ENCODE peak calls at places on chromosomes 12 and 14, in seven cellular contexts. U, V, S, M, F, O and P are unnamed samples.

GRCh38 chr12:107066686-107067085 is 26.7 kb downstream of the CRY1 start:
- DNase-seq in U (no peak), V (no peak), S (no peak), M (no peak), F (no peak), O (no peak), P (no peak)

GRCh38 chr14:66495214-66496098 is 9.3 kb downstream of the CCDC196 start:
- DNase-seq in U (no peak), V (peak), S (peak), M (peak), F (peak), O (peak), P (peak)

GRCh38 chr12:43444940-43445564 is 107.0 kb downstream of the ADAMTS20 start:
- DNase-seq in U (peak), V (peak), S (peak), M (no peak), F (peak), O (peak), P (peak)

GRCh38 chr12:109950625-109951024 is 45.5 kb downstream of the GIT2 start:
- DNase-seq in U (no peak), V (no peak), S (no peak), M (no peak), F (no peak), O (no peak), P (no peak)

GRCh38 chr14:93857500-93857899 is 69.2 kb upstream of the PRIMA1 start:
- DNase-seq in U (no peak), V (no peak), S (peak), M (no peak), F (no peak), O (peak), P (no peak)

GRCh38 chr12:111099186-111099585 is 178.8 kb upstream of the MYL2 start:
- DNase-seq in U (no peak), V (no peak), S (no peak), M (no peak), F (no peak), O (no peak), P (no peak)

GRCh38 chr14:76662580-76662979 is 98.7 kb upstream of the VASH1 start:
- DNase-seq in U (no peak), V (no peak), S (no peak), M (no peak), F (no peak), O (no peak), P (no peak)

GRCh38 chr12:108425238-108425795 is 86.2 kb upstream of the CMKLR1 start:
- DNase-seq in U (no peak), V (no peak), S (peak), M (no peak), F (no peak), O (no peak), P (peak)

GRCh38 chr12:127729381-127729780 is 537.6 kb upstream of the TMEM132C start:
- DNase-seq in U (no peak), V (no peak), S (no peak), M (no peak), F (no peak), O (no peak), P (peak)

GRCh38 chr14:96053600-96054381 is 14.6 kb downstream of the C14orf132 start:
- DNase-seq in U (no peak), V (no peak), S (no peak), M (peak), F (no peak), O (peak), P (peak)

GRCh38 chr12:91774471-91774921 is 371.1 kb downstream of the BTG1 start:
- DNase-seq in U (no peak), V (no peak), S (no peak), M (no peak), F (no peak), O (no peak), P (peak)

GRCh38 chr12:91781114-91781513 is 364.5 kb downstream of the BTG1 start:
- DNase-seq in U (no peak), V (no peak), S (no peak), M (no peak), F (no peak), O (peak), P (peak)

GRCh38 chr12:91778091-91778819 is 367.4 kb downstream of the BTG1 start:
- DNase-seq in U (no peak), V (no peak), S (no peak), M (no peak), F (no peak), O (no peak), P (peak)

GRCh38 chr12:91777268-91777997 is 368.2 kb downstream of the BTG1 start:
- DNase-seq in U (no peak), V (no peak), S (no peak), M (no peak), F (no peak), O (no peak), P (peak)

DNA sequence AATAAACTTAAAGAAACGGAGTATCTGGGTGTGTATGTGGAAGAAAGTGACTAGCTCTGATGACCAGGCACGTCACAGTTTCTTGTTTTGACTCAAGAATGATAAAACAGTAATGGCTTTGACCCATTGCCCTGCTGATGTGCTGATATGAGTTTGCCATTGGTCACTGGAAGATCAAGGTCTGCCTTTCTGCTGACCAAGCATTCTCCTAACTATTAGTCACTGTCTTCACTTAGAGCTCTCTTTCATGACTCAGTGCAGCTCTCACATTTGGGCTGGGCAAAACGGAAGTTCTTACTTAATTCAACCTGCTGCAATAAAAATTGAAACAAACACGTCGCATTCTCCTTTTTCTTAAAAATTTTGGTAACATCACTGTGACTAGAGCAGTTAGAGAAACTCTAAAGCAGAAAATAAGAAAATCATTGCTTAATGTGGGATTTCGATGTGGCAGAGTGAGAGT is 366.7 kb downstream of the BTG1 start:
- DNase-seq in U (no peak), V (peak), S (no peak), M (no peak), F (peak), O (no peak), P (peak)
- H3K4me3 ChIP-seq in U (no peak), V (no peak), S (no peak), M (no peak), F (no peak), O (no peak), P (peak)

DNA sequence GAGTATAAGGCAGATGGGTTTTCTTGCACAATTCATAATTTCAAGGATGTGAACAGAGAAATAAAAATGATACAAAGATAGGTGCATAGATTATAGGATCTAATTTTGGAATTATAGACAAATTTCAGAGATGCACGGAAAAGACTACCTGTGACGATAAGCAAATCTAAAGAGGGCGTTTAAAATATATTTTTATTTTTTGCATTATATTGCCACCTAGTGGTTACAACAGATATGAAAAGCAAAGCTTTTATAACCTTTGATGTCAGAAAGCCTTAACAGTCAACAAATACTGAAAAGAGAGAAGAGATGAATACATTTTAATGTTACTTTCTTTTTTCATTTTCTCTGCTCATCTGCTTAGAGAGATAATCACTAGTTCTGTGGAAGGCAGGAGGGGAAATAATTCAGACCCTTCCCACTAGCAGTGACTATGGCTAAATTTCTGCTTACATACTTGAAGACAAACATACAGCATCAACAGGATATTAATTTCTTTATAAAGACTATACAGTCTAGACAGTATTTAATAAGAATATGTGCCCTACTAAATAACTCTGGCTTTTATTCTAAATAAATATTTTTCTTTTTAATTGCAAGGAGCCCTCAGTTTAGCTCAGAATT is 46.3 kb downstream of the NTS start:
- DNase-seq in U (no peak), V (no peak), S (peak), M (no peak), F (no peak), O (peak), P (peak)
- TF ChIP-seq CTCF in U (peak), V (no peak), S (no peak), M (peak), F (no peak), O (peak), P (peak)

DNA sequence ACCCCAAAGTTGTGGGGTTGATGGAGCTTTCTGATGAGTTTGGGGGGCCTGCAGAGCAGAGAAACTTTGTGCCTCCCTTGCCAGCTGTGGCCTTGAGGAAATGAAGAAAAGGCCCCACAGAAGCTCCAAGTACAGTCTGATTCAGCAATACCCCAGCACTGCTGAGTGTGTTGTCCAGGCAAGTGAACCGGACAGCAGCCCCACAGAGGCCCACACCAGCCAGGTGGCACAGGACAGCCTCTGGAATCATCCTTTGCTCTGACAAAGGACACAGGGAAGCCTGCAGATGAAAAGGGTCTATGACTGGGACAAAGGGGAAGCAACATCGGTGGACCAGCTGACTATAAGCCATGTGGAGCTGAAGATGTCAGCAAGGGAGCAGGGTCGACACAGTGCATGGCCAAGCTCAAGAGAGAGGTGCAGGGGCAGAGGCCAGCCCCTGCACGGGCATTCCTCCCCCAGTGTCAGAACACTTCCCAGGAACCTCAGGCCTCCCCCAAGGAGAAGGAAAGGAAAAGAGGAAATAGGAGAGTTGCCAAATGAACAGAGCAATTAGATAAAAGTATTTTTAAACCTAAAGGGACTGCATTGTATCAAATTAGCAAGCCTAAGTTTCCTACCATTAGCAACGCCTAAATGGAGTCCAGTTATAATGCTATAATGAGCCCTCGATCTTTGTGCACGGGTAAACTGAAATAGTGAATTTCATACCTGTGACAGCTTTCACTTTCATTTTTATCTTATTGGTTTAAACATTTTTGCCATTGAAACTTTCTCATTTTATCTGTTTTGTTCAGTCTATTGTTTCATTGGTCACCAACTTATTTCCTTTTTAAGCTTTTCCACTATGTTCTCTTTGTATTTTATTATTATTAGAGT is 46.3 kb upstream of the PTGDR start:
- DNase-seq in U (no peak), V (no peak), S (no peak), M (no peak), F (no peak), O (no peak), P (no peak)
- H3K4me3 ChIP-seq in U (no peak), V (peak), S (no peak), M (peak), F (no peak), O (no peak), P (peak)

GRCh38 chr12:66279127-66279712 is 23.1 kb upstream of the HELB start:
- DNase-seq in U (no peak), V (no peak), S (peak), M (no peak), F (peak), O (peak), P (peak)
- TF ChIP-seq CTCF in U (peak), V (peak), S (peak), M (peak), F (peak), O (peak), P (peak)

DNA sequence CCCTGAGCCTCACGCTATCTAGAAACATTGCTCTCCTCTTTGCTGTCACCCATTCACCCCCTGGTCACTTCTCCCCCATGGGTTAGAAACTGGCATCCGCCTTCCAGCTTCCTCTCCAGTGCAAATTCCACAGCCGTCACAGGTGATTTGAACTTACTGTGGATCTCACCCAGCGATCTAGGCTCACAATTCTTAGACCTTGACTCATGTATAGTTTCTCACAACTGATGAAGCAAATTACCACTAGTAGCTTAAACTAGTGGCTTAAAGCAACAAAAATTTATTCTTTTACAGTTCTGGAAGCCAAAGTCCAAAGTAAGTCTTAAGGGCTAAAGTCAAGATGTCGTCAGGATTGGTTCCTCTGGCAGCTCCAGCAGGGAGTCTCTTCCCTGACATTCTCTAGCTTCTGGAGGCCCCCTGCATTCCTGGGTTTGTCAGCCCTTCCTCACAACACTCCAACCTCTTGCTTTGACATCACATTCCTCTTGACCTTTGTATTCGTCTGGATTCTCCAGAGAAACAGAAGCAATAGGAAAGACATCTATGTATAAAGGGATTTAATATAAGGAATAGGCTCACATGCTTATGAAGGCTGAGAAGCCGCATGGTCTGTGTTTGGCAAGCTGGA is 117.5 kb downstream of the KTN1 start:
- DNase-seq in U (no peak), V (no peak), S (peak), M (no peak), F (no peak), O (peak), P (no peak)
- H3K4me3 ChIP-seq in U (no peak), V (no peak), S (no peak), M (no peak), F (no peak), O (no peak), P (no peak)